ENCODE peak calls at places on chromosomes 11 and 22, in five cellular contexts. One of them, this sample, is unnamed.

GRCh38 chr22:24580276-24580675 is 12.6 kb downstream of the LRRC75B start:
- DNase-seq in WERI-Rb-1: no peak
- DNase-seq in cardiac fibroblast: peak
- DNase-seq in left ventricle myocardium inferior: no peak
- DNase-seq in pancreas: no peak
- DNase-seq in this sample: peak

GRCh38 chr11:995752-996420 is 40.6 kb downstream of the MUC6 start:
- DNase-seq in left ventricle myocardium inferior: no peak
- DNase-seq in WERI-Rb-1: peak
- DNase-seq in pancreas: peak
- DNase-seq in cardiac fibroblast: no peak
- DNase-seq in this sample: peak

GRCh38 chr11:34890089-34890488 is 26.1 kb downstream of the APIP start:
- DNase-seq in cardiac fibroblast: peak
- DNase-seq in left ventricle myocardium inferior: no peak
- DNase-seq in pancreas: no peak
- DNase-seq in WERI-Rb-1: no peak
- DNase-seq in this sample: no peak

GRCh38 chr11:10387209-10388083 is 67.6 kb upstream of the AMPD3 start:
- DNase-seq in WERI-Rb-1: no peak
- DNase-seq in cardiac fibroblast: peak
- DNase-seq in pancreas: no peak
- DNase-seq in left ventricle myocardium inferior: peak
- DNase-seq in this sample: peak

GRCh38 chr11:70483077-70483861 is 84.9 kb downstream of the CTTN start:
- DNase-seq in WERI-Rb-1: peak
- DNase-seq in pancreas: peak
- DNase-seq in cardiac fibroblast: peak
- DNase-seq in left ventricle myocardium inferior: peak
- DNase-seq in this sample: peak

GRCh38 chr11:93169950-93170561 is 27.7 kb downstream of the SLC36A4 start:
- DNase-seq in WERI-Rb-1: no peak
- DNase-seq in pancreas: no peak
- DNase-seq in cardiac fibroblast: peak
- DNase-seq in left ventricle myocardium inferior: no peak
- DNase-seq in this sample: peak

GRCh38 chr22:25113316-25113721 is 86.3 kb upstream of the CRYBB3 start:
- DNase-seq in pancreas: no peak
- DNase-seq in cardiac fibroblast: no peak
- DNase-seq in WERI-Rb-1: peak
- DNase-seq in left ventricle myocardium inferior: no peak
- DNase-seq in this sample: no peak

GRCh38 chr11:19673924-19674390 is 38.7 kb upstream of the NAV2 start:
- DNase-seq in left ventricle myocardium inferior: peak
- DNase-seq in pancreas: no peak
- DNase-seq in WERI-Rb-1: peak
- DNase-seq in cardiac fibroblast: peak
- DNase-seq in this sample: peak

GRCh38 chr22:36564422-36565151 is 35.6 kb upstream of the EIF3D start:
- DNase-seq in WERI-Rb-1: no peak
- DNase-seq in left ventricle myocardium inferior: no peak
- DNase-seq in cardiac fibroblast: no peak
- DNase-seq in pancreas: no peak
- DNase-seq in this sample: no peak

GRCh38 chr11:105135873-105136272 is 3.7 kb downstream of the CARD18 start:
- DNase-seq in left ventricle myocardium inferior: no peak
- DNase-seq in WERI-Rb-1: peak
- DNase-seq in cardiac fibroblast: no peak
- DNase-seq in pancreas: no peak
- DNase-seq in this sample: no peak

GRCh38 chr22:47854680-47855079 is 1092.2 kb downstream of the TBC1D22A start:
- DNase-seq in pancreas: no peak
- DNase-seq in cardiac fibroblast: no peak
- DNase-seq in left ventricle myocardium inferior: no peak
- DNase-seq in WERI-Rb-1: no peak
- DNase-seq in this sample: no peak

GRCh38 chr11:118358071-118358470 is 1.3 kb upstream of the UBE4A start:
- DNase-seq in left ventricle myocardium inferior: no peak
- DNase-seq in WERI-Rb-1: no peak
- DNase-seq in pancreas: no peak
- DNase-seq in cardiac fibroblast: no peak
- DNase-seq in this sample: peak

GRCh38 chr11:1075341-1075911 is 752 bp downstream of the MUC2 start:
- DNase-seq in left ventricle myocardium inferior: no peak
- DNase-seq in WERI-Rb-1: peak
- DNase-seq in pancreas: no peak
- DNase-seq in cardiac fibroblast: no peak
- DNase-seq in this sample: no peak

GRCh38 chr11:9320047-9320446 is 5.7 kb upstream of the TMEM41B start:
- DNase-seq in WERI-Rb-1: no peak
- DNase-seq in cardiac fibroblast: no peak
- DNase-seq in pancreas: no peak
- DNase-seq in left ventricle myocardium inferior: no peak
- DNase-seq in this sample: no peak

GRCh38 chr11:43282607-43283440 is 29.0 kb upstream of the API5 start:
- DNase-seq in WERI-Rb-1: peak
- DNase-seq in left ventricle myocardium inferior: peak
- DNase-seq in pancreas: peak
- DNase-seq in cardiac fibroblast: peak
- DNase-seq in this sample: peak

GRCh38 chr11:103893366-103893765 is 143.1 kb upstream of the DDI1 start:
- DNase-seq in left ventricle myocardium inferior: no peak
- DNase-seq in cardiac fibroblast: no peak
- DNase-seq in pancreas: no peak
- DNase-seq in WERI-Rb-1: no peak
- DNase-seq in this sample: peak

GRCh38 chr11:12673601-12673923 is 659 bp upstream of the TEAD1 start:
- DNase-seq in WERI-Rb-1: no peak
- DNase-seq in cardiac fibroblast: no peak
- DNase-seq in left ventricle myocardium inferior: no peak
- DNase-seq in pancreas: no peak
- DNase-seq in this sample: no peak

GRCh38 chr11:74465291-74465708 is 2.0 kb downstream of the KCNE3 start:
- DNase-seq in pancreas: no peak
- DNase-seq in cardiac fibroblast: no peak
- DNase-seq in left ventricle myocardium inferior: no peak
- DNase-seq in WERI-Rb-1: no peak
- DNase-seq in this sample: no peak

GRCh38 chr22:29964777-29965176 is 81.8 kb downstream of the MTMR3 start:
- DNase-seq in cardiac fibroblast: no peak
- DNase-seq in WERI-Rb-1: no peak
- DNase-seq in pancreas: no peak
- DNase-seq in left ventricle myocardium inferior: no peak
- DNase-seq in this sample: no peak
- H3K4me3 ChIP-seq in cardiac fibroblast: no peak
- H3K4me3 ChIP-seq in WERI-Rb-1: no peak
- H3K4me3 ChIP-seq in pancreas: no peak
- H3K4me3 ChIP-seq in left ventricle myocardium inferior: no peak
- H3K4me3 ChIP-seq in this sample: no peak

DNA sequence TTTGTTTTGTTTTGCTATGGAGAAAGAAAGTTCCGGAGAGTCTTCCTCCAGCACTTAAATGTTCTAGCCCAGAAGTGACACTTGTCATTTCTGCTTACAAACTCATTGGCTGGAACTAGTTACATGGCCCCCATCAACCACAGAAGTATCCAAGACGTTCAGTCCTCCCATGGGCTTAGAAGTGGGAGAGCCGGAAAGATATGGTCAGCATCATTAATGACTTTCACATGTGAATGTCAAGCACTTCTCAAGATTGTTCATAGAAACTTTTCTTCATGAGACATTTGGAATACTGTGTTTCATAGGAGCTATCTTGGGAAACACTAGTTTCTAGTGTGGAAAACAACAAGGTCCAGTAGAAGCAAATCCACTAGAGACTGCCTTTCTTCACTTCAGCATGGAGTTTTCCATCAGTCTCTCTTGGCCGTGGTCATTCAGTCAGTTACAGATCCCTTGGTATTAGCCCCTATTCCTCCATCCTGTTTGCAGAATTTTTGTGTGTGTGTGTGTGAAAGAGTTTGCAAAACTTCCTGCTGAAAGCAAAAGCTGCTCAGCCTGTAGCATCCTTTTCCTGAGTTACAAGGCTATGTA is 160.9 kb downstream of the C11orf91 start:
- DNase-seq in left ventricle myocardium inferior: no peak
- DNase-seq in pancreas: no peak
- DNase-seq in WERI-Rb-1: no peak
- DNase-seq in cardiac fibroblast: peak
- DNase-seq in this sample: peak
- H3K4me3 ChIP-seq in left ventricle myocardium inferior: no peak
- H3K4me3 ChIP-seq in pancreas: no peak
- H3K4me3 ChIP-seq in WERI-Rb-1: no peak
- H3K4me3 ChIP-seq in cardiac fibroblast: no peak
- H3K4me3 ChIP-seq in this sample: no peak

DNA sequence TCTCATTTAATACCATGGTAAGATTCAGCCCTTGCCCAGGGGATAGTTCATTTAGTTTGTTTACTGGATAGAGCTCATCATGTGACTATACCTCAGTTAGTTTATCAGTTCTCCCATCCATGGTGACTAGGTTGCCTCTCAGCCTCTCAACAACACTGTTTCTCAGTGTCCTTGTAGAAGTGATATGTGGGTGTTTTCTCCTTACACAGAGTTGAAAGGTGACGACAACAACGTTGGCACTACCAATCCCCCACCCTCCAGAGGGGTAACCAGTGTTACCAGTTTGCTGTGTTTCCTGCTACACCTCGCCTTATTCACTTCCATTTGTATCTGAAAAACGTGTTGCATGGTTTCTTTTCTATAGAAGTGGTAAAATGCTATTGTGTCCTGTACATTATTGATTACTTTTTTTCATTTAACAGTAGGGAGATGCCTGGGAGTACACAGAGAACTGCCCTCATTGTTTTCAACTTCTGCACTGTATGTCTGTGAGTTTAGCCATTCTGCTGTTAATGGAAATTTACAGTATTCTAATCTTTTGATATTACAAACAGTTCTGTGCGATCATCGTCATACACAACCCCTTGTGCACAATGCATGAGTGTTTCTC is 11.6 kb downstream of the NEAT1 start:
- DNase-seq in cardiac fibroblast: peak
- DNase-seq in left ventricle myocardium inferior: no peak
- DNase-seq in pancreas: no peak
- DNase-seq in WERI-Rb-1: no peak
- DNase-seq in this sample: peak
- H3K4me3 ChIP-seq in cardiac fibroblast: no peak
- H3K4me3 ChIP-seq in left ventricle myocardium inferior: peak
- H3K4me3 ChIP-seq in pancreas: no peak
- H3K4me3 ChIP-seq in WERI-Rb-1: no peak
- H3K4me3 ChIP-seq in this sample: peak

GRCh38 chr11:124978316-124978715 is 24.3 kb downstream of the CCDC15 start:
- DNase-seq in left ventricle myocardium inferior: no peak
- DNase-seq in cardiac fibroblast: no peak
- DNase-seq in WERI-Rb-1: no peak
- DNase-seq in pancreas: no peak
- DNase-seq in this sample: no peak
- H3K4me3 ChIP-seq in left ventricle myocardium inferior: no peak
- H3K4me3 ChIP-seq in cardiac fibroblast: no peak
- H3K4me3 ChIP-seq in WERI-Rb-1: no peak
- H3K4me3 ChIP-seq in pancreas: no peak
- H3K4me3 ChIP-seq in this sample: no peak

DNA sequence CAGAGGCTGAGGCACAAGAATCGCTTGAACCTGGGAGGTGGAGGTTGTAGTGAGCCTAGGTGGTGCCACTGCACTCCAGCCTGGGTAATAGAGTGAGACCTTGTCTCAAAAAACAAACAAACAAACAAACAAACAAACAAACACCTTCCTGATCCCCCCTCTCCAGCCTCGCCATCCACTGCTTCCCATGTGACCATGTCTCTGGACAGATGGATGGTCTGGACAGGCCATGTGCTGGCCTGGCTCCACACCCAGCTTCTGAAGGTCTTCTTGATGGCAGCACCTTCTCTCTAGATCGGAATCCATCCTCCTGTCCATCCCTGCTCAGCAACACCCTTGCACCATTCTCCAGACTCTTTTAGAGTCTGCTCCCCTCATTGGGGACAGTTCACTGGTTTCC is 10.7 kb upstream of the PEX26 start:
- DNase-seq in left ventricle myocardium inferior: no peak
- DNase-seq in WERI-Rb-1: no peak
- DNase-seq in cardiac fibroblast: no peak
- DNase-seq in pancreas: no peak
- DNase-seq in this sample: no peak
- H3K4me3 ChIP-seq in left ventricle myocardium inferior: no peak
- H3K4me3 ChIP-seq in WERI-Rb-1: no peak
- H3K4me3 ChIP-seq in cardiac fibroblast: no peak
- H3K4me3 ChIP-seq in pancreas: no peak
- H3K4me3 ChIP-seq in this sample: no peak

DNA sequence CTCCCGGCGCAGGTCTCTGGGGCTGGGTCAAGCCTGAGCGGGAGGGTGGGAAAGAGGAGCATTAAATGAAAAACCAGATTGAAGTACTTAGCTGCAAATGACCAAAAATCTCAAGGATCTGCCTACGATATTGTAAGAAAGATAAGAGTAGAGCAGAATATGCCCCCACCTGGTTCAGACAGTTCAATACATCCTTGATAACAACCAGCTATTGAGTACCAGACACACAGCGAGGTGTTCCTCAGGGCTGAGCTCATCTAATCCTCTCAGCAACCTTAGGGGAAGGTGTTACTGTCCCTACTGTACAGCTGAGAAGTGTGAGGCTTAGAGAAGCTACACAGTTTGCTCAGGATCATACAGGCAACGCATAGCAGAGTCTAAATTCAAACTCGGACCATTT is 27.4 kb upstream of the HMGXB4 start:
- DNase-seq in left ventricle myocardium inferior: no peak
- DNase-seq in cardiac fibroblast: no peak
- DNase-seq in pancreas: no peak
- DNase-seq in WERI-Rb-1: peak
- DNase-seq in this sample: no peak
- H3K4me3 ChIP-seq in left ventricle myocardium inferior: no peak
- H3K4me3 ChIP-seq in cardiac fibroblast: no peak
- H3K4me3 ChIP-seq in pancreas: no peak
- H3K4me3 ChIP-seq in WERI-Rb-1: peak
- H3K4me3 ChIP-seq in this sample: no peak

DNA sequence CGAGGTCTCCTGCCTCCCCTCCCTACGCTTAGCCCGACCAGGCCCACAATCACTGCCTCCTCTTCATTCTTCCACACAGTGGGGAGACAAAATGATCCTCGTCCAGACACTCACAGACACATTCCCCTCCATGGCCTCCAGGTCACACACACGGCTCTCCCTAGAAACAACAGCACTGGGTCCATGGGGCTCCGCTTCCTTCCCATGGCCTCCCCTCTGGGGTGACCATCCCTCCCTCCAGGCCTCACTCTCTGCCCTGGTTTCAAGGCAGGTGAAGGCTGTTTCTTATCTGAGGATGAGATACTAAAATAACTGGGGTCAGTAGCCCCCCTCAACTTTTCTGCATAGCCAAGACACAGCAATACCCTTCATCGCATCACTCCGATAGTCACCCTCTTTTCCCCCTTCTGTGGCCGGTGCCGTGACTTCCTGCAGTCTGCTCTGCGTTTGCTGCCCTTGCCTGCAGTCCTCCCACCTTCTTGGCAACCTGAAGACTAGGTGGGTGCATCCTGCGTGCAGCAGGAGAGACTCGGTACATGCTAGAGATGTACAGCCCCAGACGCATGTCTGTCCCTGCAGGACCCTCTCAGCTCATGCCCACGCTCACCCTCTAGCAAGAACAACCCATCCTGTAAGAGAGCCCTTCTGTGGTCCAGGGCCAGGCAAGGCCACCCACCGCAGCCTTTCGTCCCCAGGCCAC is 55.8 kb downstream of the CD6 start:
- DNase-seq in pancreas: no peak
- DNase-seq in left ventricle myocardium inferior: no peak
- DNase-seq in WERI-Rb-1: no peak
- DNase-seq in cardiac fibroblast: no peak
- DNase-seq in this sample: no peak
- H3K4me3 ChIP-seq in pancreas: no peak
- H3K4me3 ChIP-seq in left ventricle myocardium inferior: no peak
- H3K4me3 ChIP-seq in WERI-Rb-1: no peak
- H3K4me3 ChIP-seq in cardiac fibroblast: no peak
- H3K4me3 ChIP-seq in this sample: no peak

This sample was measured in GM23248.